ENCODE peak calls at places on chromosomes 16 and 17, in four cellular contexts. R is ACHN, H is H54, W is posterior cingulate gyrus. E is an unnamed sample.

GRCh38 chr16:66858740-66859396 is 14.7 kb downstream of the CA7 start:
- DNase-seq in R (peak), H (peak), W (peak), E (no peak)

GRCh38 chr17:46865100-46865499 is 13.7 kb downstream of the WNT9B start:
- DNase-seq in H (no peak), R (no peak), W (peak), E (no peak)

GRCh38 chr17:48209973-48210372 is 102.4 kb downstream of the SNX11 start:
- DNase-seq in W (no peak), H (no peak), R (no peak), E (no peak)

GRCh38 chr17:38712593-38712992 is 7.5 kb downstream of the MLLT6 start:
- DNase-seq in R (no peak), W (no peak), H (no peak), E (no peak)

GRCh38 chr16:57479422-57480126 is 6.7 kb downstream of the DOK4 start:
- DNase-seq in R (peak), W (peak), H (peak), E (peak)

GRCh38 chr17:8151120-8151640 is 1.0 kb downstream of the PER1 start:
- DNase-seq in W (peak), R (no peak), H (no peak), E (peak)

GRCh38 chr17:78573955-78574354 is 3.2 kb downstream of the DNAH17 start:
- DNase-seq in W (no peak), R (no peak), H (no peak), E (no peak)

GRCh38 chr16:30888856-30889499 is 4.9 kb downstream of the BCL7C start:
- DNase-seq in H (no peak), W (no peak), R (no peak), E (no peak)

GRCh38 chr17:81056352-81056751 is 21.4 kb downstream of the BAIAP2 start:
- DNase-seq in H (no peak), R (no peak), W (no peak), E (no peak)